ENCODE peak calls at places on chromosomes 3 and 15, in five cellular contexts. A, J, Q, O and Y are unnamed samples.
A peak's percentile ranks its signal among the peaks of the same experiment; 100 is the strongest.

GRCh38 chr3:125110016-125110875 is 54.4 kb upstream of the HEG1 start:
- DNase-seq in Q (no peak), J (no peak), A (no peak), O (peak; percentile 83), Y (no peak)

GRCh38 chr3:12287727-12288465 is 974 bp upstream of the PPARG start:
- DNase-seq in Q (no peak), O (peak; percentile 82), A (no peak), J (no peak), Y (no peak)

GRCh38 chr15:49460411-49460941 is 37.4 kb downstream of the FGF7 start:
- DNase-seq in O (peak; percentile 71), Q (no peak), J (no peak), A (no peak), Y (no peak)

GRCh38 chr3:38588276-38588971 is 61.1 kb downstream of the SCN5A start:
- DNase-seq in Q (no peak), A (no peak), J (no peak), O (no peak), Y (no peak)

GRCh38 chr3:197344582-197345318 is 46.3 kb upstream of the DLG1 start:
- DNase-seq in J (no peak), O (no peak), A (no peak), Q (no peak), Y (no peak)

GRCh38 chr3:96877510-96877909 is 63.1 kb downstream of the EPHA6 start:
- DNase-seq in A (no peak), J (no peak), O (no peak), Q (no peak), Y (no peak)

GRCh38 chr3:178295257-178295912 is 240.9 kb upstream of the KCNMB2 start:
- DNase-seq in A (no peak), O (peak; percentile 89), Q (no peak), J (no peak), Y (no peak)

GRCh38 chr15:100663066-100663465 is 60.7 kb downstream of the ASB7 start:
- DNase-seq in A (no peak), J (no peak), Q (no peak), O (no peak), Y (no peak)

GRCh38 chr3:169382309-169382708 is 281.2 kb downstream of the MECOM start:
- DNase-seq in J (no peak), A (no peak), Q (no peak), O (no peak), Y (no peak)

GRCh38 chr15:98888839-98889479 is 118.6 kb downstream of the PGPEP1L start:
- DNase-seq in A (no peak), J (no peak), O (no peak), Q (no peak), Y (no peak)

GRCh38 chr3:58989173-58989572 is 60.7 kb downstream of the CFAP20DC start:
- DNase-seq in A (no peak), O (peak; percentile 29), Q (no peak), J (no peak), Y (no peak)

GRCh38 chr3:171770689-171771620 is 39.3 kb downstream of the PLD1 start:
- DNase-seq in Q (no peak), J (no peak), A (no peak), O (peak; percentile 90), Y (peak; percentile 46)

GRCh38 chr3:66101901-66102300 is 63.2 kb upstream of the MAGI1 start:
- DNase-seq in Q (no peak), J (no peak), O (no peak), A (no peak), Y (no peak)

GRCh38 chr3:148459931-148460513 is 237.7 kb upstream of the AGTR1 start:
- DNase-seq in A (no peak), J (no peak), O (peak; percentile 27), Q (no peak), Y (no peak)

GRCh38 chr3:195219351-195220045 is 51.5 kb downstream of the XXYLT1 start:
- DNase-seq in Q (no peak), J (no peak), A (no peak), O (no peak), Y (no peak)

GRCh38 chr15:32877620-32878019 is 159.8 kb downstream of the GREM1 start:
- DNase-seq in Q (no peak), J (no peak), O (no peak), A (no peak), Y (no peak)

GRCh38 chr3:61908344-61908743 is 347.0 kb downstream of the PTPRG start:
- DNase-seq in O (peak; percentile 57), Q (no peak), A (no peak), J (no peak), Y (no peak)